ENCODE peak calls at places on chromosomes 7 and 10, in ten cellular contexts. One of them, this sample, is unnamed.

GRCh38 chr10:106114656-106115186 is 1049.8 kb downstream of the SORCS1 start:
- DNase-seq in PC-9: no peak
- DNase-seq in DND-41: no peak
- DNase-seq in Panc1: no peak
- DNase-seq in mammary epithelial cell: no peak
- DNase-seq in stomach: no peak
- DNase-seq in suprapubic skin: no peak
- DNase-seq in GM23248: no peak
- DNase-seq in lung: no peak
- DNase-seq in MG63: no peak
- DNase-seq in this sample: no peak

GRCh38 chr10:86162036-86162435 is 204.6 kb downstream of the GRID1 start:
- DNase-seq in DND-41: no peak
- DNase-seq in lung: no peak
- DNase-seq in PC-9: no peak
- DNase-seq in suprapubic skin: no peak
- DNase-seq in stomach: no peak
- DNase-seq in Panc1: no peak
- DNase-seq in MG63: no peak
- DNase-seq in GM23248: no peak
- DNase-seq in mammary epithelial cell: no peak
- DNase-seq in this sample: no peak

GRCh38 chr10:119087271-119087897 is 6.8 kb upstream of the EIF3A start:
- DNase-seq in Panc1: no peak
- DNase-seq in stomach: peak; percentile 13
- DNase-seq in lung: no peak
- DNase-seq in MG63: no peak
- DNase-seq in DND-41: peak; percentile 65
- DNase-seq in GM23248: no peak
- DNase-seq in PC-9: no peak
- DNase-seq in suprapubic skin: peak; percentile 53
- DNase-seq in mammary epithelial cell: peak; percentile 71
- DNase-seq in this sample: no peak

GRCh38 chr10:53843691-53844362 is 957.2 kb downstream of the PCDH15 start:
- DNase-seq in suprapubic skin: no peak
- DNase-seq in PC-9: peak; percentile 9
- DNase-seq in MG63: no peak
- DNase-seq in Panc1: no peak
- DNase-seq in GM23248: no peak
- DNase-seq in mammary epithelial cell: peak; percentile 76
- DNase-seq in stomach: no peak
- DNase-seq in lung: no peak
- DNase-seq in DND-41: peak; percentile 20
- DNase-seq in this sample: no peak

GRCh38 chr7:148645948-148646347 is 52.8 kb upstream of the CUL1 start:
- DNase-seq in lung: no peak
- DNase-seq in Panc1: no peak
- DNase-seq in MG63: no peak
- DNase-seq in suprapubic skin: no peak
- DNase-seq in stomach: no peak
- DNase-seq in PC-9: no peak
- DNase-seq in mammary epithelial cell: no peak
- DNase-seq in GM23248: no peak
- DNase-seq in DND-41: no peak
- DNase-seq in this sample: no peak

GRCh38 chr7:113076703-113077102 is 9.9 kb downstream of the GPR85 start:
- DNase-seq in lung: no peak
- DNase-seq in DND-41: no peak
- DNase-seq in suprapubic skin: no peak
- DNase-seq in MG63: no peak
- DNase-seq in mammary epithelial cell: no peak
- DNase-seq in Panc1: no peak
- DNase-seq in GM23248: no peak
- DNase-seq in stomach: no peak
- DNase-seq in PC-9: no peak
- DNase-seq in this sample: no peak

GRCh38 chr10:93334901-93335312 is 147.2 kb downstream of the MYOF start:
- DNase-seq in MG63: peak; percentile 1
- DNase-seq in stomach: no peak
- DNase-seq in DND-41: no peak
- DNase-seq in lung: no peak
- DNase-seq in Panc1: no peak
- DNase-seq in mammary epithelial cell: peak; percentile 94
- DNase-seq in PC-9: peak; percentile 87
- DNase-seq in GM23248: peak; percentile 73
- DNase-seq in suprapubic skin: no peak
- DNase-seq in this sample: no peak

GRCh38 chr10:29712108-29712507 is 77.3 kb upstream of the SVIL start:
- DNase-seq in suprapubic skin: no peak
- DNase-seq in stomach: no peak
- DNase-seq in mammary epithelial cell: no peak
- DNase-seq in PC-9: peak; percentile 17
- DNase-seq in lung: peak; percentile 25
- DNase-seq in MG63: no peak
- DNase-seq in GM23248: no peak
- DNase-seq in DND-41: no peak
- DNase-seq in Panc1: no peak
- DNase-seq in this sample: no peak

GRCh38 chr7:130377178-130377577 is 3.1 kb upstream of the CPA1 start:
- DNase-seq in suprapubic skin: peak; percentile 34
- DNase-seq in GM23248: no peak
- DNase-seq in MG63: no peak
- DNase-seq in Panc1: no peak
- DNase-seq in mammary epithelial cell: no peak
- DNase-seq in PC-9: no peak
- DNase-seq in lung: no peak
- DNase-seq in stomach: no peak
- DNase-seq in DND-41: no peak
- DNase-seq in this sample: no peak

DNA sequence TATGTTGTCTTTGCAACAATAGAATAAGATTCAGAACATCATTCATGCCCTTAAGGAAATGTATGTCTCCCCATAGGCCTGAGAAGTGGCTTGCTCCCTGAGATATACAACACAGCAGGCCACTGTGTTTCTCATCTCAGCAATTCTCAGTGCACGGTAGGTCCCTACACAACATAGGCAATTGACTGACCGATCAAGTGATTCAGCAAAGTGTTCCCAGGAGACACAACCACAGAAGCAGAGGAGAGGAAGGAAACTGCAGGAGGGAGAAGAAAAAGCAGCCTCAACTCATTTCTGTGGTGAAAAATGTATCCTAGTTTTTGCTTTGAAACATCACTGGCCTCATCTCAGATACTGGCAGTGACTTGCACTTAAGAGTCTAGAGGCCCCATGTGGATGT is 307.0 kb downstream of the XPNPEP1 start:
- DNase-seq in MG63: no peak
- DNase-seq in DND-41: no peak
- DNase-seq in mammary epithelial cell: no peak
- DNase-seq in Panc1: no peak
- DNase-seq in GM23248: no peak
- DNase-seq in stomach: no peak
- DNase-seq in PC-9: no peak
- DNase-seq in lung: no peak
- DNase-seq in suprapubic skin: no peak
- DNase-seq in this sample: no peak
- H3K4me3 ChIP-seq in MG63: no peak overlapping the region
- H3K4me3 ChIP-seq in DND-41: no peak overlapping the region
- H3K4me3 ChIP-seq in mammary epithelial cell: no peak overlapping the region
- H3K4me3 ChIP-seq in Panc1: no peak overlapping the region
- H3K4me3 ChIP-seq in GM23248: no peak overlapping the region
- H3K4me3 ChIP-seq in stomach: no peak overlapping the region
- H3K4me3 ChIP-seq in PC-9: no peak overlapping the region
- H3K4me3 ChIP-seq in lung: no peak overlapping the region
- H3K4me3 ChIP-seq in suprapubic skin: no peak overlapping the region
- H3K4me3 ChIP-seq in this sample: no peak overlapping the region

DNA sequence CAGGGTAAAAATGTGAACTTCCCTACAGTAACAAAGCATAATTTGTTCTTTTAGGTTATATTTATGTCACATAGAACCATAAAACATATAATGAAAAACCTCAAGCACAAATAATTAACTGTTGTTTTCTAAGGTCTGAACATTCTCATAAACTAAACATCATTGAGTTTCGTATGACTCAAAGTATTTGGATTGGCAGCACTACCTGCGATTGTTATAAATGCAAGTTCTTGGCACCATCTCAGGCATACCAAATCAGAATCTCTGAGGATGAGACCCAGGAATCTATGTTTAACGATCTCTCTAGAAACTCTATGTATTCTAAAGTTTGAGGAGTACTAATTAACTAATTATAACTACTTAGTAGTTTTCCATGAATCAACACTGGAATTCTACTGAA is 22.5 kb downstream of the ORC5 start:
- DNase-seq in lung: no peak
- DNase-seq in mammary epithelial cell: peak; percentile 23
- DNase-seq in GM23248: no peak
- DNase-seq in PC-9: no peak
- DNase-seq in stomach: no peak
- DNase-seq in Panc1: no peak
- DNase-seq in MG63: peak; percentile 23
- DNase-seq in suprapubic skin: no peak
- DNase-seq in DND-41: no peak
- DNase-seq in this sample: no peak
- H3K9me3 ChIP-seq in lung: no peaks in the 10 kb centered on the region
- H3K9me3 ChIP-seq in mammary epithelial cell: no peaks in the 10 kb centered on the region
- H3K9me3 ChIP-seq in GM23248: no peaks in the 10 kb centered on the region
- H3K9me3 ChIP-seq in PC-9: peaks cover 5% of the 10 kb centered on the region
- H3K9me3 ChIP-seq in stomach: no peaks in the 10 kb centered on the region
- H3K9me3 ChIP-seq in Panc1: peaks cover 11% of the 10 kb centered on the region
- H3K9me3 ChIP-seq in MG63: no peaks in the 10 kb centered on the region
- H3K9me3 ChIP-seq in suprapubic skin: no peaks in the 10 kb centered on the region
- H3K9me3 ChIP-seq in DND-41: peaks cover 19% of the 10 kb centered on the region
- H3K9me3 ChIP-seq in this sample: no peaks in the 10 kb centered on the region

GRCh38 chr7:908159-908918 is 32.0 kb downstream of the GET4 start:
- DNase-seq in lung: no peak
- DNase-seq in PC-9: no peak
- DNase-seq in DND-41: no peak
- DNase-seq in Panc1: no peak
- DNase-seq in GM23248: no peak
- DNase-seq in suprapubic skin: no peak
- DNase-seq in MG63: no peak
- DNase-seq in mammary epithelial cell: no peak
- DNase-seq in stomach: no peak
- DNase-seq in this sample: no peak

GRCh38 chr7:907158-907980 is 31.0 kb downstream of the GET4 start:
- DNase-seq in stomach: no peak
- DNase-seq in GM23248: peak; percentile 26
- DNase-seq in MG63: no peak
- DNase-seq in Panc1: no peak
- DNase-seq in lung: no peak
- DNase-seq in DND-41: no peak
- DNase-seq in mammary epithelial cell: no peak
- DNase-seq in suprapubic skin: no peak
- DNase-seq in PC-9: no peak
- DNase-seq in this sample: no peak

GRCh38 chr7:910441-910861 is 34.1 kb downstream of the GET4 start:
- DNase-seq in suprapubic skin: no peak
- DNase-seq in PC-9: no peak
- DNase-seq in Panc1: no peak
- DNase-seq in GM23248: no peak
- DNase-seq in DND-41: no peak
- DNase-seq in mammary epithelial cell: no peak
- DNase-seq in MG63: no peak
- DNase-seq in lung: no peak
- DNase-seq in stomach: no peak
- DNase-seq in this sample: no peak

GRCh38 chr7:910931-911431 is 34.6 kb downstream of the GET4 start:
- DNase-seq in MG63: no peak
- DNase-seq in lung: no peak
- DNase-seq in suprapubic skin: no peak
- DNase-seq in DND-41: no peak
- DNase-seq in PC-9: no peak
- DNase-seq in GM23248: no peak
- DNase-seq in Panc1: no peak
- DNase-seq in stomach: no peak
- DNase-seq in mammary epithelial cell: no peak
- DNase-seq in this sample: no peak

DNA sequence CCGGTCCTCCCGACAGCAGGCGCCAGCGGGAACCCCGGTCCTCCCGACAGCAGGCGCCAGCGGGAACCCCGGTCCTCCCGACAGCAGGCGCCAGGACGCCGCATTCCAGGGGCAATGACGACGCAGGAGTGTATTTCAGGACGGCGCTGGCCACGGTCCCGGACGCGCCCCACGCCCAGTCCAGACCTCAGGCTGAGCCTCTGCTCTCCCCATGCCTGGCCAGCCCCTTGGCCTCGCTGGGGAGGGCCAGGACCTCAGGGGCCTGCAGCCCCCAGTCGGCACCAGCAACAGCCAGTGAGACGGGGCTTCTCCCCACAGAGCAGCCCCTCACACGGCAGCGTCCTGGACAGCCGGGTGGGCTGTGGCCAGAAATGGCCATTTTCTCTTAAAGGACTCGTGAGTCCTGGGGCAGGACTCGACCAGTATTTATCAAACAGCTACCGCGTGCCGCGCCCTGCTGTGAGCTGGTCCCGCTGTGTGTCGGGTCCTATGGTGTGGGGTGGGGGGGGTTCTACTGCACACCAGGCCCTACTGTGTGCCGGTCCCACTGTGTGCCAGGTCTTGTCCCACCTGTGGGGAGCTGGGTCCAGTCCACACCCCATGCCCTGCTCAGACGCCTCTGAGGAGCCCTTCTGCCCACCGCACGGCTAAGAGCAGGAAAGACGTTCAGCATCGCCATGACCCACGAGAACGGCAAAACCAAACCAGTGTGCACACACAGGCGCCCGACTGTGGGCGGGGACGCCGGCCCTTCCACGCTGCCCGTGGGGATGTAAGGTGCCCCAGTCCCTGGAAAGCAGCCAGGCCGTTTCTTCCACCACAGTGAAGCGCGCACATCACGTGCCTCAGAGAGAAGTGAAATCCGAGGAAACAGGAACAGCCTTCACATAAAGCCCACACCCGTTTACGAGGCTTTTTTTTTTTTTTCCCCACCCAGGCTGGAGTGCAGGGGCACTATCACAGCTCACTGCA is 33.3 kb downstream of the GET4 start:
- DNase-seq in stomach: peak; percentile 52
- DNase-seq in GM23248: peak; percentile 63
- DNase-seq in Panc1: no peak
- DNase-seq in PC-9: no peak
- DNase-seq in DND-41: no peak
- DNase-seq in mammary epithelial cell: no peak
- DNase-seq in lung: peak; percentile 70
- DNase-seq in MG63: peak; percentile 83
- DNase-seq in suprapubic skin: no peak
- DNase-seq in this sample: peak; percentile 46
- H3K4me3 ChIP-seq in stomach: peak overlapping the region; percentile 31
- H3K4me3 ChIP-seq in GM23248: peak overlapping the region; percentile 12
- H3K4me3 ChIP-seq in Panc1: peak overlapping the region; percentile 25
- H3K4me3 ChIP-seq in PC-9: no peak overlapping the region
- H3K4me3 ChIP-seq in DND-41: no peak overlapping the region
- H3K4me3 ChIP-seq in mammary epithelial cell: peak overlapping the region; percentile 7
- H3K4me3 ChIP-seq in lung: no peak overlapping the region
- H3K4me3 ChIP-seq in MG63: peak overlapping the region; percentile 27
- H3K4me3 ChIP-seq in suprapubic skin: peak overlapping the region; percentile 41
- H3K4me3 ChIP-seq in this sample: no peak overlapping the region

DNA sequence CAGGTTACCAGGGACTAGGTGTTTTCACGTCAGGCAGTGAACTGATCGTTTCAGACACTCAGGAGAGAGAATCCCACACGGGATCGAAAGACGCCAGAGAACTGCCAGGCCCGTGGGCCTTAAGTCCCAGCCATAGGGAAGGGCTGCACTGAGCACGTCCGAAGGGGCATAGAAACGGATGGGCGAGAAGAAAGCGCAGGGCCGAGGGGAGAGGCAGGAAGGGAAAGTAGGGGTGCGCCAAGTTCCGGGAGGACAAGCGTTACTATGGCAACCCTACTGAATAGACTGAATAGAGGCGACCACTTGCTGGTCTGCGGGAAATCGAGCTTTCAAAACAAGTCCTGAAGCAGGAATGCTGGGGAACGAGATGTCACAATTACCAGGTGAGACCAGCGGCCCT is 421.3 kb upstream of the NUPR2 start:
- DNase-seq in DND-41: no peak
- DNase-seq in GM23248: no peak
- DNase-seq in Panc1: no peak
- DNase-seq in mammary epithelial cell: no peak
- DNase-seq in PC-9: no peak
- DNase-seq in MG63: no peak
- DNase-seq in lung: no peak
- DNase-seq in stomach: no peak
- DNase-seq in suprapubic skin: no peak
- DNase-seq in this sample: no peak
- H3K9me3 ChIP-seq in DND-41: peaks cover 41% of the 10 kb centered on the region
- H3K9me3 ChIP-seq in GM23248: no peaks in the 10 kb centered on the region
- H3K9me3 ChIP-seq in Panc1: peaks cover 3% of the 10 kb centered on the region
- H3K9me3 ChIP-seq in mammary epithelial cell: peaks cover 48% of the 10 kb centered on the region
- H3K9me3 ChIP-seq in PC-9: no peaks in the 10 kb centered on the region
- H3K9me3 ChIP-seq in MG63: no peaks in the 10 kb centered on the region
- H3K9me3 ChIP-seq in lung: no peaks in the 10 kb centered on the region
- H3K9me3 ChIP-seq in stomach: peaks cover 65% of the 10 kb centered on the region
- H3K9me3 ChIP-seq in suprapubic skin: peaks cover 29% of the 10 kb centered on the region
- H3K9me3 ChIP-seq in this sample: no peaks in the 10 kb centered on the region

This sample was measured in CD4-positive, alpha-beta memory T cell.